ENCODE peak calls at places on chromosome 18, in ten cellular contexts. K, L, G, Q, F, M, C, B, W and S are unnamed samples. For H3K27me3, the result is how much of the 10 kb centered on the place peaks cover.

GRCh38 chr18:58192519-58192918 is 148.5 kb downstream of the NEDD4L start:
- DNase-seq in K (no peak), L (no peak), G (no peak), Q (no peak), F (no peak), M (no peak), C (no peak), B (no peak), W (no peak), S (no peak)

GRCh38 chr18:34196231-34196630 is 28.5 kb downstream of the NOL4 start:
- DNase-seq in K (no peak), L (no peak), G (no peak), Q (no peak), F (no peak), M (no peak), C (no peak), B (no peak), W (no peak), S (no peak)

GRCh38 chr18:40687401-40687800 is 1267.6 kb upstream of the PIK3C3 start:
- DNase-seq in K (no peak), L (no peak), G (no peak), Q (no peak), F (no peak), M (no peak), C (no peak), B (no peak), W (no peak), S (no peak)

GRCh38 chr18:7300971-7301553 is 70.2 kb downstream of the LRRC30 start:
- DNase-seq in K (no peak), L (no peak), G (no peak), Q (no peak), F (no peak), M (no peak), C (no peak), B (no peak), W (no peak), S (no peak)

GRCh38 chr18:33495278-33495677 is 54.8 kb upstream of the CCDC178 start:
- DNase-seq in K (no peak), L (no peak), G (peak), Q (no peak), F (no peak), M (no peak), C (peak), B (no peak), W (no peak), S (no peak)

GRCh38 chr18:51030537-51031258 is 685 bp downstream of the SMAD4 start:
- DNase-seq in K (peak), L (peak), G (peak), Q (peak), F (no peak), M (no peak), C (peak), B (peak), W (peak), S (no peak)

GRCh38 chr18:6569813-6570212 is 155.1 kb upstream of the L3MBTL4 start:
- DNase-seq in K (no peak), L (no peak), G (no peak), Q (no peak), F (no peak), M (no peak), C (no peak), B (no peak), W (no peak), S (no peak)

GRCh38 chr18:79642626-79643025 is 37.0 kb upstream of the CTDP1 start:
- DNase-seq in K (no peak), L (no peak), G (no peak), Q (no peak), F (no peak), M (no peak), C (no peak), B (no peak), W (no peak), S (no peak)

GRCh38 chr18:7447629-7448028 is 119.5 kb upstream of the PTPRM start:
- DNase-seq in K (no peak), L (no peak), G (peak), Q (no peak), F (no peak), M (no peak), C (no peak), B (no peak), W (no peak), S (no peak)

GRCh38 chr18:79576686-79577351 is 102.8 kb upstream of the CTDP1 start:
- DNase-seq in K (no peak), L (no peak), G (no peak), Q (peak), F (no peak), M (no peak), C (peak), B (no peak), W (peak), S (no peak)

GRCh38 chr18:56815926-56816325 is 164.8 kb downstream of the WDR7 start:
- DNase-seq in K (no peak), L (no peak), G (peak), Q (no peak), F (no peak), M (no peak), C (no peak), B (no peak), W (no peak), S (no peak)

GRCh38 chr18:34084635-34085034 is 140.1 kb downstream of the NOL4 start:
- DNase-seq in K (no peak), L (no peak), G (no peak), Q (no peak), F (no peak), M (no peak), C (no peak), B (no peak), W (no peak), S (no peak)

GRCh38 chr18:62569081-62569480 is 46.3 kb downstream of the ZCCHC2 start:
- DNase-seq in K (no peak), L (no peak), G (no peak), Q (no peak), F (no peak), M (no peak), C (no peak), B (no peak), W (no peak), S (no peak)

GRCh38 chr18:54086863-54087262 is 137.6 kb downstream of the MBD2 start:
- DNase-seq in K (no peak), L (no peak), G (no peak), Q (no peak), F (no peak), M (no peak), C (no peak), B (no peak), W (no peak), S (no peak)
- H3K4me3 ChIP-seq in K (no peak), L (no peak), G (no peak), Q (no peak), F (no peak), M (no peak), C (no peak), B (no peak), W (no peak), S (no peak)

GRCh38 chr18:74453642-74454198 is 3.4 kb downstream of the DIPK1C start:
- DNase-seq in K (no peak), L (no peak), G (no peak), Q (no peak), F (no peak), M (no peak), C (no peak), B (no peak), W (no peak), S (no peak)
- H3K27me3 ChIP-seq in K (under half), L (under half), G (under half), Q (under half), F (under half), M (under half), C (under half), B (under half), W (under half), S (under half)

DNA sequence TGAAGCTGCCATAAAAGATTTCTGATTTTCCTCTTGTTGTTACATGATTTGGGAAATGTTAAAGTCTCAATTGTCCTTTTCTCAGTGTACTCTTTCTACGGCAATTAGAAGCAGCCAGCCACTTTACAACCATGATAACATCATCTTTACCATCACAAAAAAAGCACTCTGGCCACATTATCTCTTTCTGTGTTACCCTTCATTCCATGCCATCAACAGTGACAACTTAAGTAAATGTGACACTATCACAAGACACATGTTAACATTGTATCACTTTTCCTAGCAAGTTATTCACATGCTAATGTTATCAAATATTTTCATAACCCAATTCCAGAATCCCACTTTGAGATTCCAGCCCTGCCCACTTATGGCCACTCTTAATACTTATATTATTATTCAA is 131.2 kb downstream of the TMX3 start:
- DNase-seq in K (no peak), L (no peak), G (no peak), Q (no peak), F (no peak), M (no peak), C (no peak), B (no peak), W (no peak), S (no peak)
- H3K4me3 ChIP-seq in K (no peak), L (no peak), G (no peak), Q (no peak), F (no peak), M (no peak), C (no peak), B (no peak), W (no peak), S (no peak)

GRCh38 chr18:13295894-13296293 is 77.3 kb downstream of the LDLRAD4 start:
- DNase-seq in K (no peak), L (no peak), G (no peak), Q (no peak), F (no peak), M (no peak), C (no peak), B (no peak), W (no peak), S (no peak)
- H3K27me3 ChIP-seq in K (under half), L (under half), G (under half), Q (under half), F (under half), M (under half), C (under half), B (under half), W (under half), S (under half)

GRCh38 chr18:48937869-48938750 is 12.7 kb downstream of the SMAD7 start:
- DNase-seq in K (no peak), L (no peak), G (no peak), Q (no peak), F (no peak), M (no peak), C (no peak), B (no peak), W (no peak), S (no peak)
- H3K4me3 ChIP-seq in K (no peak), L (peak), G (no peak), Q (peak), F (peak), M (peak), C (no peak), B (peak), W (peak), S (no peak)

GRCh38 chr18:31044926-31045325 is 2.4 kb upstream of the DSC3 start:
- DNase-seq in K (no peak), L (no peak), G (no peak), Q (no peak), F (no peak), M (no peak), C (no peak), B (no peak), W (no peak), S (no peak)
- H3K27me3 ChIP-seq in K (under half), L (under half), G (under half), Q (under half), F (under half), M (under half), C (under half), B (under half), W (half or more), S (under half)

GRCh38 chr18:76459312-76459686 is 35.7 kb downstream of the ZNF516 start:
- DNase-seq in K (peak), L (no peak), G (no peak), Q (peak), F (no peak), M (no peak), C (no peak), B (no peak), W (no peak), S (no peak)
- H3K4me3 ChIP-seq in K (no peak), L (peak), G (peak), Q (peak), F (peak), M (peak), C (no peak), B (peak), W (peak), S (no peak)